ENCODE peak calls at places on chromosome 16, in five cellular contexts. Y is GM19239; E is frontal cortex; X is K562; V is stimulated activated CD8-positive, alpha-beta memory T cell treated with anti-CD3 and anti-CD28 coated beads, Interleukin-7, amount 100 ng/mL, for 24 hours. A is an unnamed sample.
A peak's percentile ranks its signal among the peaks of the same experiment; 100 is the strongest.

GRCh38 chr16:87829123-87829980 is 40.0 kb downstream of the SLC7A5 start:
- DNase-seq in Y (no peak), E (no peak), X (no peak), V (no peak), A (no peak)

GRCh38 chr16:57384248-57385070 is 12.2 kb downstream of the CX3CL1 start:
- DNase-seq in Y (no peak), E (no peak), X (no peak), V (no peak), A (no peak)

GRCh38 chr16:29645699-29646187 is 17.3 kb upstream of the SPN start:
- DNase-seq in Y (no peak), E (no peak), X (peak; percentile 87), V (no peak), A (no peak)

GRCh38 chr16:79286646-79287423 is 313.7 kb downstream of the MAF start:
- DNase-seq in Y (peak; percentile 27), E (no peak), X (no peak), V (no peak), A (peak; percentile 32)

GRCh38 chr16:11056090-11056988 is 112.0 kb downstream of the CLEC16A start:
- DNase-seq in Y (no peak), E (no peak), X (no peak), V (no peak), A (no peak)

GRCh38 chr16:88376053-88376834 is 6.5 kb upstream of the ZNF469 start:
- DNase-seq in Y (no peak), E (peak; percentile 62), X (no peak), V (no peak), A (no peak)

GRCh38 chr16:87671221-87671620 is 68.9 kb downstream of the JPH3 start:
- DNase-seq in Y (no peak), E (no peak), X (no peak), V (no peak), A (no peak)

GRCh38 chr16:73057369-73058210 is 9.7 kb upstream of the ZFHX3 start:
- DNase-seq in Y (peak; percentile 63), E (no peak), X (peak; percentile 7), V (no peak), A (no peak)

GRCh38 chr16:30491744-30492308 is 19.3 kb downstream of the ITGAL start:
- DNase-seq in Y (no peak), E (no peak), X (peak; percentile 90), V (no peak), A (no peak)

GRCh38 chr16:53007095-53007494 is 45.6 kb downstream of the CHD9NB start:
- DNase-seq in Y (no peak), E (no peak), X (peak; percentile 14), V (no peak), A (no peak)

GRCh38 chr16:65126845-65127624 is 5.2 kb upstream of the CDH11 start:
- DNase-seq in Y (no peak), E (no peak), X (no peak), V (no peak), A (no peak)

GRCh38 chr16:49519741-49520140 is 146.1 kb downstream of the C16orf78 start:
- DNase-seq in Y (no peak), E (no peak), X (no peak), V (no peak), A (no peak)

GRCh38 chr16:12235110-12235509 is 258.6 kb downstream of the SNX29 start:
- DNase-seq in Y (no peak), E (no peak), X (no peak), V (no peak), A (no peak)

GRCh38 chr16:35188288-35189155 is 1729.1 kb downstream of the TP53TG3F start:
- DNase-seq in Y (no peak), E (no peak), X (peak; percentile 12), V (no peak), A (no peak)

GRCh38 chr16:86946396-86946795 is 368.0 kb downstream of the FOXL1 start:
- DNase-seq in Y (no peak), E (no peak), X (no peak), V (no peak), A (no peak)

GRCh38 chr16:78684655-78685400 is 585.4 kb downstream of the WWOX start:
- DNase-seq in Y (no peak), E (no peak), X (no peak), V (no peak), A (no peak)

GRCh38 chr16:8962393-8963009 is 1.2 kb downstream of the USP7 start:
- DNase-seq in Y (peak; percentile 65), E (no peak), X (peak; percentile 55), V (no peak), A (no peak)

GRCh38 chr16:80231888-80232287 is 308.9 kb upstream of the DYNLRB2 start:
- DNase-seq in Y (no peak), E (no peak), X (no peak), V (no peak), A (no peak)

GRCh38 chr16:7085776-7086175 is 246.9 kb upstream of the RBFOX1 start:
- DNase-seq in Y (no peak), E (no peak), X (no peak), V (no peak), A (no peak)

GRCh38 chr16:88705076-88705684 is 1.0 kb downstream of the RNF166 start:
- DNase-seq in Y (no peak), E (no peak), X (peak; percentile 52), V (no peak), A (no peak)

GRCh38 chr16:81335669-81336068 is 20.9 kb downstream of the GAN start:
- DNase-seq in Y (no peak), E (no peak), X (no peak), V (no peak), A (no peak)

GRCh38 chr16:17106243-17106791 is 364.4 kb downstream of the XYLT1 start:
- DNase-seq in Y (no peak), E (no peak), X (no peak), V (no peak), A (no peak)

GRCh38 chr16:30972872-30973271 is 12.1 kb upstream of the HSD3B7 start:
- DNase-seq in Y (no peak), E (no peak), X (no peak), V (no peak), A (no peak)

GRCh38 chr16:10895053-10895946 is 18.3 kb downstream of the CIITA start:
- DNase-seq in Y (no peak), E (no peak), X (peak; percentile 64), V (no peak), A (no peak)

GRCh38 chr16:30958164-30959083 is 870 bp downstream of the SETD1A start:
- DNase-seq in Y (peak; percentile 81), E (no peak), X (peak; percentile 74), V (no peak), A (peak; percentile 51)

GRCh38 chr16:20673882-20674683 is 23.4 kb downstream of the ACSM1 start:
- DNase-seq in Y (no peak), E (no peak), X (peak; percentile 76), V (no peak), A (no peak)

GRCh38 chr16:19817122-19817521 is 67.5 kb downstream of the GPRC5B start:
- DNase-seq in Y (no peak), E (no peak), X (no peak), V (no peak), A (no peak)

GRCh38 chr16:86566966-86567700 is 504 bp downstream of the FOXC2 start:
- DNase-seq in Y (no peak), E (no peak), X (no peak), V (no peak), A (no peak)